ENCODE peak calls at places on chromosome 12, in six cellular contexts. D is AG09309, Q is brain microvascular endothelial cell, W is AG10803, K is astrocyte of the spinal cord, R is lower leg skin. L is an unnamed sample.

GRCh38 chr12:56590237-56590830 is 39.8 kb downstream of the BAZ2A start:
- DNase-seq in R (no peak), W (no peak), Q (peak), K (no peak), D (no peak), L (no peak)

GRCh38 chr12:120394483-120395367 is 25.8 kb upstream of the MSI1 start:
- DNase-seq in D (no peak), Q (no peak), W (no peak), K (no peak), R (no peak), L (no peak)

GRCh38 chr12:104458645-104459555 is 2.2 kb downstream of the CHST11 start:
- DNase-seq in K (peak), R (peak), W (peak), D (no peak), Q (no peak), L (no peak)

GRCh38 chr12:108525681-108526080 is 10.6 kb downstream of the FICD start:
- DNase-seq in W (peak), K (peak), R (no peak), Q (peak), D (peak), L (no peak)

GRCh38 chr12:89117448-89118034 is 234.8 kb downstream of the DUSP6 start:
- DNase-seq in R (no peak), W (no peak), D (no peak), K (no peak), Q (no peak), L (no peak)

GRCh38 chr12:168763-169525 is 45.0 kb downstream of the SLC6A12 start:
- DNase-seq in D (no peak), R (no peak), W (no peak), Q (no peak), K (peak), L (no peak)

GRCh38 chr12:83015390-83016225 is 328.9 kb downstream of the TMTC2 start:
- DNase-seq in K (peak), D (peak), R (no peak), W (peak), Q (peak), L (no peak)

GRCh38 chr12:89748791-89749190 is 40.2 kb upstream of the ATP2B1 start:
- DNase-seq in D (no peak), W (peak), K (no peak), Q (no peak), R (no peak), L (no peak)

GRCh38 chr12:132955094-132955932 is 793 bp downstream of the ZNF605 start:
- DNase-seq in W (peak), Q (peak), R (no peak), D (peak), K (peak), L (peak)

GRCh38 chr12:100741084-100741711 is 53.4 kb upstream of the ANO4 start:
- DNase-seq in W (peak), R (peak), K (peak), D (peak), Q (peak), L (no peak)

GRCh38 chr12:74412607-74413230 is 124.9 kb upstream of the ATXN7L3B start:
- DNase-seq in R (no peak), W (peak), Q (no peak), D (no peak), K (peak), L (no peak)

GRCh38 chr12:54222609-54223008 is 33.8 kb upstream of the SMUG1 start:
- DNase-seq in D (peak), R (no peak), Q (peak), K (peak), W (peak), L (no peak)

GRCh38 chr12:102483466-102483865 is 3.1 kb upstream of the IGF1 start:
- DNase-seq in W (no peak), D (no peak), K (no peak), Q (no peak), R (no peak), L (no peak)

GRCh38 chr12:102481705-102482104 is 1.3 kb upstream of the IGF1 start:
- DNase-seq in W (no peak), R (no peak), Q (no peak), D (no peak), K (no peak), L (no peak)

GRCh38 chr12:102486153-102486552 is 5.8 kb upstream of the IGF1 start:
- DNase-seq in D (no peak), W (no peak), Q (no peak), K (no peak), R (no peak), L (no peak)

GRCh38 chr12:102484017-102484731 is 3.8 kb upstream of the IGF1 start:
- DNase-seq in W (peak), R (peak), Q (peak), D (peak), K (peak), L (no peak)

GRCh38 chr12:102484732-102485069 is 4.3 kb upstream of the IGF1 start:
- DNase-seq in D (no peak), Q (no peak), R (no peak), K (no peak), W (no peak), L (no peak)
- TF ChIP-seq CTCF in D (no peak), Q (no peak), R (no peak), K (no peak), W (no peak), L (no peak)

GRCh38 chr12:34403706-34404376 is 381.5 kb downstream of the ALG10 start:
- DNase-seq in K (no peak), D (no peak), Q (no peak), W (no peak), R (peak), L (no peak)
- H3K4me3 ChIP-seq in K (no peak), D (no peak), Q (no peak), W (no peak), R (no peak), L (no peak)

DNA sequence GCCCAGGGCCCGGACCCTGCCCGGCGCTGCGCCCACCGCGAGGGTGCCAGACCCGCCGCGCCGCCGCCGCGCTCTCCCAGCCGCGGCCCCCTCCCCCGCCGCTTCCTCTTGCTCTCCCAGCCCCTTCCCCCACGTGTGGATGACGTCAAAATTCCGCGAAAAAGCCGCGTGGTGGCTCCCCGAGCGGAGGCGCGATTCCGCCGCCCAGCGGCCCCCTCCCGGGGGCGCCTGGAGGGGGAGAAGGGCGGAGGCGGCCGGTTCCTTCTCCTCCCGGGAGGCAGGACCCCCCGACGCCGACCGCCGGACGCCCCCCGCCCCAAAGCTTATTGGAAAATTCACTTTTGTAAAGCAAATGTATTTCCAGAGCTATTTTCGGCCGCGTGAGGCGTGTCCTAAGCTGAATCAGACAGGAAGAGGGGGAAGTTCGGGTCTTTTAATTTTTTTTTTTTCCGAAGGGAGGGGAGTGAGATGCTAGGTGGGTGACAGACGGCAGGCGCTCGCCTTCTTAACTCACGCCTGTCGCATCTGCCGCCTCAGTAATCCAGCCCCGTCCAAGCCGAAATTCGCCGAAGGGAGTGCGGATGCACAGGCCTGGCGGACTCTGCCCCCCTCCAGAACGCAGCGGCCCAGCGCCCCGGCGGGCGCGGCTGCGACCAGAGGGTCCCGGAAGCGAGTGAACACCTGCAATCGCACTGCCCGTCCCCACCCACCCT is 4.1 kb upstream of the CCND2 start:
- DNase-seq in R (peak), Q (peak), W (no peak), D (no peak), K (peak), L (no peak)
- TF ChIP-seq CTCF in R (no peak), Q (no peak), W (no peak), D (no peak), K (no peak), L (peak)

GRCh38 chr12:3750616-3751015 is 2.3 kb downstream of the CRACR2A start:
- DNase-seq in W (no peak), K (no peak), R (no peak), Q (no peak), D (no peak), L (no peak)

GRCh38 chr12:3753549-3754284 is 808 bp upstream of the CRACR2A start:
- DNase-seq in W (peak), R (no peak), K (no peak), D (no peak), Q (no peak), L (no peak)

GRCh38 chr12:3752741-3753486 is at the start of gene CRACR2A:
- DNase-seq in W (peak), K (peak), R (peak), D (no peak), Q (peak), L (peak)

GRCh38 chr12:3751151-3752095 is 1.5 kb downstream of the CRACR2A start:
- DNase-seq in D (no peak), K (no peak), Q (no peak), W (no peak), R (no peak), L (no peak)

DNA sequence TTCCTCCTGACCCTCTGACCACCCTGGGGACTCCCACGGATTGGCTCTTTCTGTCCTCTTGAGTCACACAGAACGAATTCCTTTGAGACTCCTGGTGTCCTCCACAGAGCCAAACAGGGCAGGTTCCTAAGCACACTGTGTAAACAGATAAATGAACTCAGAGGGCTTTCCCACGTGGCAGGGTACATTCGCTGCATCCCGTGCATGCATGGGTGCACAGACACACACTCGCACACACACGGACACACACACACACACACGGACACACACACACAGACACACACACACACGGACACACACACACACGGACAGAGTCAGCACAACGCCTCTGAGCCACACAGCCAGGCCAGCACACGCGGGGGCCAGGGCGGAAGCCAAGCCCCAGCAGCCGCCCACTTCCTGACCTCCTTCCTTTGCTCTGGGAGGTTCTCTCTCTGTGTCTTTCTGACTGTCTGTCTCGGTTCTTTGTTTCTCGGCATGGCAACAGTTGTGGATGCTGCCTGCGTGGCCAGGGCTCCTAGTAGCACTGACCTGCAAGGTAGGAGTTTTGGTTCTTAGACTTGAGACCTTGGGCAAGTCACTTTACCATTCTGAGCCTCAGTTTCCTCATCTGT is 706 bp downstream of the CRACR2A start:
- DNase-seq in D (no peak), Q (peak), K (peak), R (peak), W (peak), L (no peak)
- H3K4me3 ChIP-seq in D (peak), Q (peak), K (peak), R (peak), W (peak), L (peak)

GRCh38 chr12:2231011-2231595 is 178.3 kb downstream of the CACNA1C start:
- DNase-seq in K (no peak), D (no peak), R (no peak), W (peak), Q (no peak), L (no peak)

GRCh38 chr12:2228535-2228934 is 175.7 kb downstream of the CACNA1C start:
- DNase-seq in K (no peak), D (no peak), R (no peak), Q (no peak), W (no peak), L (no peak)

GRCh38 chr12:2227360-2227759 is 174.6 kb downstream of the CACNA1C start:
- DNase-seq in K (no peak), R (no peak), D (no peak), W (no peak), Q (no peak), L (no peak)

GRCh38 chr12:2231956-2232355 is 179.2 kb downstream of the CACNA1C start:
- DNase-seq in K (no peak), D (no peak), W (peak), Q (no peak), R (no peak), L (no peak)

DNA sequence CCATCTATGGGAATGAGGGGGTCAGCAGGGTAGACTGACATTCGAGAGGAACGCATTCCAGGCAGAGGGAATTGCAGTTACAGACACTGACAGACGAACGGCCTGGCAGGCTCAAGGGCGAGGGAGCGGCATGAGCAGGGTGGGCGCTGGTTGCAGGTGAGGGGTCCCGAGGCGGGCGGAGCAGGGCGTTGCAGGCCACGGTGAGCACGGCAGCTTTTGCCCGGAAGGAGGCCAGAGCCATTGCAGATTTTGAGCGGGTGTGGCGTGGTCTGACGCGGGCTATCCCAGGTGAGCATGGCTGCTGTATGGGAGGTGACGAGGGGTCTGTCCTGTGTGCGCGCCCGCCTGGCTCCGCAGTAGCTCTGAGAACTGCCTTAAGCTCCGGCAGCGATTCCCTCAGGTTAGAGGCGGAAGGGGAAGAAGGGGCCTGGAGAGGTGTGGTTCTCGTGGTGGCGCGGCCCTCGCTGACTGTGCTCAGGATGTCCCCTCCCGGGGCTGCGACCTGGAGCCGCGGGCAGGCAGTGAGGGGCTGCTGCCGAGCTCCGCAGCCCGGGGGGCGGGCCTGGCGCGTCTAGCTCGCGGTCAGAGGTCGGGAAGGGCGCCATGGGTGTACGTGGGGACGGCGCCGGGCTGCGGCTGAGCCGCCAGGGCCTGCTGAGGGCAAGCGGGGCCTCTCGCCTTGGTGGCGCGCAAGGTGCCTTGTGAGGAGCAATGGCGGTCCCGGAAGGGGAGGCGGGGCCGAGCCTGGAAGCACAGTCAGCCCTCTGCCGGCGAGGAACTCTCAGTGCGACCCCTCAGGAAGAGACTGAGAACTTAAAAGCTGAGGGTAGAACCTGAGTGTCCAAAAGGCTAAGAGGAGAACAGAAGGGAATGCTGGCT is 177.1 kb downstream of the CACNA1C start:
- DNase-seq in R (no peak), K (no peak), W (no peak), Q (no peak), D (no peak), L (no peak)
- TF ChIP-seq CTCF in R (no peak), K (no peak), W (no peak), Q (peak), D (no peak), L (no peak)

DNA sequence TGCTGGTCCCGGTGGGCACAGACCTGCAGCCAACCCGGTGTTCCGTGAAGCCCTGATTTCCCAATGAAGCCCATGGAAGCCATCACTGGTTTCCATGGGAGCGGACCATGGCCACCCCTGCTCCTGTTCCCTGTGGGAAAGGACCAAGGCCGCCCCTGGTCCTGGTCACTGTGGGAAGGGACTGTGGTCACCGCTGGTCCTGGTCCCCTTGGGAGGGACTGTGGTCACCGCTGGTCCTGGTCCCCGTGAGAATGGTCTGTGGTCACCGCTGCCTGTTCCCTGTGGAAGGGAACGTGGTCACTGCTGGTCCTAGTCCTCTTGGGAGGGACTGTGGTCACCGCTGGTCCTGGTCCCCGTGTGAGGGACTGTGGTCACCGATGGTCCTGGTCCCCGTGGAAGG is 393 bp upstream of the GLT1D1 start:
- DNase-seq in K (no peak), Q (no peak), W (no peak), R (no peak), D (no peak), L (no peak)
- H3K4me3 ChIP-seq in K (no peak), Q (no peak), W (no peak), R (no peak), D (no peak), L (no peak)

GRCh38 chr12:12790956-12791355 is 5.5 kb downstream of the APOLD1 start:
- DNase-seq in W (no peak), Q (no peak), K (no peak), R (peak), D (no peak), L (no peak)

GRCh38 chr12:12788131-12788530 is 2.7 kb downstream of the APOLD1 start:
- DNase-seq in Q (no peak), W (no peak), K (no peak), R (no peak), D (no peak), L (no peak)

GRCh38 chr12:12786371-12786715 is 884 bp downstream of the APOLD1 start:
- DNase-seq in K (no peak), R (no peak), W (peak), D (no peak), Q (no peak), L (peak)

GRCh38 chr12:12786716-12787601 is 1.5 kb downstream of the APOLD1 start:
- DNase-seq in Q (peak), K (peak), W (peak), D (peak), R (peak), L (peak)

GRCh38 chr12:12788675-12789368 is 3.4 kb downstream of the APOLD1 start:
- DNase-seq in K (peak), W (peak), R (no peak), Q (no peak), D (peak), L (peak)
- TF ChIP-seq CTCF in K (peak), W (peak), R (peak), Q (peak), D (peak), L (peak)

GRCh38 chr12:99367181-99367580 is 280.4 kb upstream of the GARIN6 start:
- DNase-seq in D (no peak), R (no peak), K (no peak), W (no peak), Q (no peak), L (no peak)
- H3K4me3 ChIP-seq in D (no peak), R (no peak), K (no peak), W (no peak), Q (no peak), L (no peak)

DNA sequence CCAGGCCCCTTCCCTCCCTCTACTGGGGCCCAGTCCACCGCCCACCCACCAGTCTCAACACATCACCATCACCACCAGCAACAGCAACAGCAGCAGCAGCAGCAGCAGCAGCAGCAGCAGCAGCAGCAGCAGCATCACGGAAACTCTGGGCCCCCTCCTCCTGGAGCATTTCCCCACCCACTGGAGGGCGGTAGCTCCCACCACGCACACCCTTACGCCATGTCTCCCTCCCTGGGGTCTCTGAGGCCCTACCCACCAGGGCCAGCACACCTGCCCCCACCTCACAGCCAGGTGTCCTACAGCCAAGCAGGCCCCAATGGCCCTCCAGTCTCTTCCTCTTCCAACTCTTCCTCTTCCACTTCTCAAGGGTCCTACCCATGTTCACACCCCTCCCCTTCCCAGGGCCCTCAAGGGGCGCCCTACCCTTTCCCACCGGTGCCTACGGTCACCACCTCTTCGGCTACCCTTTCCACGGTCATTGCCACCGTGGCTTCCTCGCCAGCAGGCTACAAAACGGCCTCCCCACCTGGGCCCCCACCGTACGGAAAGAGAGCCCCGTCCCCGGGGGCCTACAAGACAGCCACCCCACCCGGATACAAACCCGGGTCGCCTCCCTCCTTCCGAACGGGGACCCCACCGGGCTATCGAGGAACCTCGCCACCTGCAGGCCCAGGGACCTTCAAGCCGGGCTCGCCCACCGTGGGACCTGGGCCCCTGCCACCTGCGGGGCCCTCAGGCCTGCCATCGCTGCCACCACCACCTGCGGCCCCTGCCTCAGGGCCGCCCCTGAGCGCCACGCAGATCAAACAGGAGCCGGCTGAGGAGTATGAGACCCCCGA is 6.8 kb upstream of the RNU7-1 start:
- DNase-seq in K (no peak), W (no peak), Q (no peak), D (no peak), R (peak), L (no peak)
- TF ChIP-seq CTCF in K (no peak), W (no peak), Q (no peak), D (no peak), R (no peak), L (no peak)

DNA sequence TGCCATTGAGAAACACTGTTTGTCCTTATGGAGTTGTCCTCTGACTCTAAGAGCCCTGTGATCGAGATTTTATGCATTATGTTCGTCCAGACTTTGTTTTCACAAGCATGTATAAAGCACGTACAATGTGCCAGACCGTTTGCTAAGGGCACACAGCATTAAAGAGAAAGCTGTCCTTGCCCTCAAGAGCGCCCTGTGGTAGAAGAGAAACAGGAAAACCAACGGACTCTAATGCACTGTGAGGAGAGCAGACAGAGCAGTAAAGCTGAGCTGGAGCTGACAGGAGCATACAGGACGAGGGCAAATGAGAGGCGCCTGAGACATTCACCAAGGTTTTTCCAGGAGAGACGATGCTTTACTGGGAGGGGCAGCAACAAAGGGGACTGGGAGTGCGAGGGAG is 66.2 kb upstream of the OVCH1 start:
- DNase-seq in W (no peak), Q (no peak), K (no peak), R (no peak), D (no peak), L (no peak)
- H3K4me3 ChIP-seq in W (no peak), Q (no peak), K (no peak), R (no peak), D (no peak), L (no peak)

L was measured in retinal pigment epithelial cell.